ENCODE peak calls at places on chromosomes 4 and X, in seven cellular contexts. J, A, M, Q, Y, G and R are unnamed samples.

GRCh38 chr4:36292551-36293188 is 11.3 kb downstream of the DTHD1 start:
- DNase-seq in J (no peak), A (no peak), M (no peak), Q (no peak), Y (no peak), G (no peak), R (no peak)

GRCh38 chr4:83572848-83573247 is 36.9 kb downstream of the GPAT3 start:
- DNase-seq in J (no peak), A (no peak), M (no peak), Q (no peak), Y (no peak), G (no peak), R (no peak)

GRCh38 chr4:36841583-36842326 is 402.8 kb upstream of the NWD2 start:
- DNase-seq in J (no peak), A (no peak), M (no peak), Q (peak), Y (no peak), G (no peak), R (no peak)

GRCh38 chr4:7021930-7022658 is 21.1 kb upstream of the TADA2B start:
- DNase-seq in J (no peak), A (no peak), M (no peak), Q (no peak), Y (no peak), G (no peak), R (no peak)

GRCh38 chrX:131747173-131747572 is 203.3 kb downstream of the OR13H1 start:
- DNase-seq in J (no peak), A (no peak), M (peak), Q (peak), Y (no peak), G (no peak), R (peak)

GRCh38 chr4:67754288-67754687 is at the start of gene GNRHR:
- DNase-seq in J (no peak), A (no peak), M (no peak), Q (no peak), Y (no peak), G (no peak), R (no peak)

GRCh38 chr4:141352775-141353544 is 132.3 kb downstream of the ZNF330 start:
- DNase-seq in J (no peak), A (no peak), M (no peak), Q (no peak), Y (peak), G (no peak), R (no peak)

GRCh38 chr4:78417603-78418002 is 134.0 kb upstream of the ANXA3 start:
- DNase-seq in J (no peak), A (no peak), M (no peak), Q (no peak), Y (no peak), G (no peak), R (no peak)

DNA sequence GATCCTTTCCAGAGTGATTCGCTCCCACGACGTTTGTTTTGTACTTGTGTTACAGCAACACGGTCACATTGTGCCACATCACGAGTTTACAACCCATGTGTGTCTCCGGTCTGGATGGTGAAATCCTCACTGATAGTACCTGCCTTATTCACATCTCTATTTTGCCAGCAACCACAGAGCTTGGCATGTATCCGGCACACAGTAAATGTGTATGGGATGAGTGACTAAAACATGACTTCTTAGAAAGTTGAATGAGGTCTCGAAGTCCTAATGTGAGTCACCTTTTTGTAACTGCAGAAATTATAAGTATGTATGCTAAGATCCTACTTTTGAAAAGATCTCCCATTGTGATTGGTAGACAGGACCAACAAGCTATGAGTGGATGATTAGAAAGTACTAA is 7.5 kb downstream of the STOX2 start:
- DNase-seq in J (no peak), A (no peak), M (no peak), Q (no peak), Y (no peak), G (no peak), R (no peak)
- TF ChIP-seq JUND in J (no peak), A (no peak), M (no peak), Q (no peak), Y (no peak), G (no peak), R (no peak)

GRCh38 chrX:314049-314448 is 4.5 kb downstream of the GTPBP6 start:
- DNase-seq in J (no peak), A (no peak), M (no peak), Q (no peak), Y (no peak), G (no peak), R (no peak)
- TF ChIP-seq JUND in J (no peak), A (no peak), M (no peak), Q (no peak), Y (no peak), G (no peak), R (no peak)

GRCh38 chrX:87517571-87518141 is at the start of gene KLHL4:
- DNase-seq in J (peak), A (no peak), M (no peak), Q (no peak), Y (peak), G (no peak), R (no peak)

GRCh38 chrX:87518504-87518903 is 902 bp downstream of the KLHL4 start:
- DNase-seq in J (no peak), A (no peak), M (no peak), Q (no peak), Y (no peak), G (no peak), R (no peak)

GRCh38 chrX:87516716-87517115 is 886 bp upstream of the KLHL4 start:
- DNase-seq in J (no peak), A (no peak), M (no peak), Q (no peak), Y (no peak), G (no peak), R (no peak)
- TF ChIP-seq JUND in J (no peak), A (no peak), M (no peak), Q (no peak), Y (no peak), G (no peak), R (no peak)

GRCh38 chr4:48021086-48021485 is 4.5 kb downstream of the NIPAL1 start:
- DNase-seq in J (no peak), A (no peak), M (no peak), Q (no peak), Y (no peak), G (no peak), R (no peak)

GRCh38 chr4:48025005-48025404 is 8.4 kb downstream of the NIPAL1 start:
- DNase-seq in J (no peak), A (no peak), M (no peak), Q (no peak), Y (no peak), G (no peak), R (no peak)

GRCh38 chr4:48024522-48024921 is 8.0 kb downstream of the NIPAL1 start:
- DNase-seq in J (no peak), A (no peak), M (no peak), Q (no peak), Y (no peak), G (no peak), R (no peak)

GRCh38 chr4:48018112-48018511 is 1.5 kb downstream of the NIPAL1 start:
- DNase-seq in J (no peak), A (no peak), M (no peak), Q (no peak), Y (no peak), G (no peak), R (no peak)

GRCh38 chr4:48022192-48022799 is 5.7 kb downstream of the NIPAL1 start:
- DNase-seq in J (no peak), A (no peak), M (no peak), Q (no peak), Y (no peak), G (no peak), R (no peak)
- TF ChIP-seq JUND in J (no peak), A (no peak), M (no peak), Q (no peak), Y (no peak), G (no peak), R (no peak)

GRCh38 chr4:56026596-56026995 is 77.9 kb downstream of the CEP135 start:
- DNase-seq in J (no peak), A (peak), M (no peak), Q (no peak), Y (no peak), G (no peak), R (no peak)
- TF ChIP-seq JUND in J (no peak), A (peak), M (no peak), Q (no peak), Y (no peak), G (no peak), R (no peak)

GRCh38 chr4:62490635-62491034 is 1290.5 kb downstream of the ADGRL3 start:
- DNase-seq in J (no peak), A (no peak), M (no peak), Q (no peak), Y (no peak), G (no peak), R (no peak)

GRCh38 chr4:62500296-62500695 is 1300.2 kb downstream of the ADGRL3 start:
- DNase-seq in J (no peak), A (no peak), M (no peak), Q (no peak), Y (no peak), G (no peak), R (no peak)

DNA sequence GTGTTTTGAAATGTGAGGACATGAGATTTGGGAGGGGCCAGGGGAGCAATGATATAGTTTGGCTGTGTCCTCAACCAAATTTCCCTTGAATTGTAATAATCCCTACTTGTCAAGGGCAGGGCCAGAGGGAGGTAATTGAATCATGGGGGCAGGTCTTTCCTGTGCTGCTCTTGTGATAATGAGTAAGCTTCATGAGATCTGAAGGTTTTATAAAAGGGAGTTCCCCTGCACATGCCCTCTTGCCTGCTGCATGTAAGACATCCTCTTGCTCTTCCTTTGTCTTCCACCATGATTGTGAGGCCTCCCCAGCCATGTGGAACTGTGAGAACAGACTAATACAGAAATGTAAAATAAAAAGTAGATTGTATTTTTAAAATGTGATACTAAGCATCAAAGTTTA is 1294.9 kb downstream of the ADGRL3 start:
- DNase-seq in J (no peak), A (no peak), M (no peak), Q (no peak), Y (no peak), G (no peak), R (no peak)
- TF ChIP-seq JUND in J (no peak), A (no peak), M (no peak), Q (no peak), Y (no peak), G (no peak), R (no peak)